ENCODE peak calls at places on chromosomes 4 and X, in nine cellular contexts. One of them, this sample, is unnamed.

GRCh38 chrX:134931550-134931949 is 59.2 kb upstream of the SMIM10 start:
- DNase-seq in OCI-LY7: peak; percentile 9
- DNase-seq in breast epithelium: no peak
- DNase-seq in coronary artery: no peak
- DNase-seq in PC-9: no peak
- DNase-seq in RWPE1: no peak
- DNase-seq in GM23248: no peak
- DNase-seq in pancreas: no peak
- DNase-seq in A673: no peak
- DNase-seq in this sample: no peak

GRCh38 chrX:139815771-139816170 is 107.8 kb upstream of the MCF2 start:
- DNase-seq in A673: no peak
- DNase-seq in coronary artery: no peak
- DNase-seq in OCI-LY7: no peak
- DNase-seq in GM23248: peak; percentile 5
- DNase-seq in pancreas: no peak
- DNase-seq in breast epithelium: no peak
- DNase-seq in RWPE1: no peak
- DNase-seq in PC-9: no peak
- DNase-seq in this sample: no peak

GRCh38 chrX:30005821-30006220 is 209.5 kb upstream of the MAGEB2 start:
- DNase-seq in OCI-LY7: no peak
- DNase-seq in RWPE1: no peak
- DNase-seq in PC-9: no peak
- DNase-seq in pancreas: no peak
- DNase-seq in A673: no peak
- DNase-seq in GM23248: no peak
- DNase-seq in coronary artery: no peak
- DNase-seq in breast epithelium: no peak
- DNase-seq in this sample: no peak

GRCh38 chrX:40154853-40155616 is 57.3 kb upstream of the BCOR start:
- DNase-seq in pancreas: peak; percentile 59
- DNase-seq in GM23248: peak; percentile 63
- DNase-seq in OCI-LY7: peak; percentile 29
- DNase-seq in A673: peak; percentile 51
- DNase-seq in coronary artery: no peak
- DNase-seq in PC-9: peak; percentile 71
- DNase-seq in RWPE1: no peak
- DNase-seq in breast epithelium: no peak
- DNase-seq in this sample: no peak

GRCh38 chrX:152861116-152861515 is 30.3 kb downstream of the NSDHL start:
- DNase-seq in A673: no peak
- DNase-seq in RWPE1: no peak
- DNase-seq in GM23248: no peak
- DNase-seq in coronary artery: no peak
- DNase-seq in PC-9: peak; percentile 90
- DNase-seq in OCI-LY7: no peak
- DNase-seq in pancreas: no peak
- DNase-seq in breast epithelium: no peak
- DNase-seq in this sample: no peak

GRCh38 chr4:169282429-169283113 is 11.8 kb upstream of the SH3RF1 start:
- DNase-seq in PC-9: peak; percentile 77
- DNase-seq in GM23248: peak; percentile 74
- DNase-seq in breast epithelium: no peak
- DNase-seq in pancreas: no peak
- DNase-seq in RWPE1: no peak
- DNase-seq in coronary artery: no peak
- DNase-seq in A673: no peak
- DNase-seq in OCI-LY7: no peak
- DNase-seq in this sample: peak; percentile 83

GRCh38 chrX:10212395-10212794 is 55.6 kb downstream of the CLCN4 start:
- DNase-seq in RWPE1: no peak
- DNase-seq in pancreas: no peak
- DNase-seq in coronary artery: no peak
- DNase-seq in PC-9: no peak
- DNase-seq in breast epithelium: no peak
- DNase-seq in GM23248: no peak
- DNase-seq in OCI-LY7: no peak
- DNase-seq in A673: no peak
- DNase-seq in this sample: no peak

GRCh38 chrX:21865436-21865835 is 9.6 kb downstream of the YY2 start:
- DNase-seq in GM23248: no peak
- DNase-seq in A673: no peak
- DNase-seq in OCI-LY7: no peak
- DNase-seq in pancreas: no peak
- DNase-seq in coronary artery: no peak
- DNase-seq in breast epithelium: no peak
- DNase-seq in RWPE1: no peak
- DNase-seq in PC-9: no peak
- DNase-seq in this sample: no peak

GRCh38 chrX:107712231-107713204 is 63.1 kb downstream of the TSC22D3 start:
- DNase-seq in pancreas: no peak
- DNase-seq in GM23248: peak; percentile 67
- DNase-seq in RWPE1: no peak
- DNase-seq in PC-9: no peak
- DNase-seq in coronary artery: peak; percentile 76
- DNase-seq in breast epithelium: no peak
- DNase-seq in OCI-LY7: no peak
- DNase-seq in A673: no peak
- DNase-seq in this sample: peak; percentile 47

GRCh38 chr4:154464654-154465053 is 26.9 kb downstream of the DCHS2 start:
- DNase-seq in coronary artery: no peak
- DNase-seq in PC-9: no peak
- DNase-seq in GM23248: peak; percentile 4
- DNase-seq in pancreas: no peak
- DNase-seq in breast epithelium: no peak
- DNase-seq in A673: no peak
- DNase-seq in OCI-LY7: no peak
- DNase-seq in RWPE1: no peak
- DNase-seq in this sample: peak; percentile 34

GRCh38 chr4:184762100-184762499 is 28.2 kb upstream of the CENPU start:
- DNase-seq in GM23248: no peak
- DNase-seq in pancreas: no peak
- DNase-seq in RWPE1: no peak
- DNase-seq in coronary artery: no peak
- DNase-seq in OCI-LY7: peak; percentile 12
- DNase-seq in PC-9: no peak
- DNase-seq in A673: no peak
- DNase-seq in breast epithelium: no peak
- DNase-seq in this sample: no peak

GRCh38 chr4:123616970-123617392 is 220.4 kb downstream of the SPRY1 start:
- DNase-seq in pancreas: peak; percentile 7
- DNase-seq in PC-9: no peak
- DNase-seq in A673: peak; percentile 92
- DNase-seq in RWPE1: no peak
- DNase-seq in GM23248: peak; percentile 61
- DNase-seq in breast epithelium: no peak
- DNase-seq in coronary artery: no peak
- DNase-seq in OCI-LY7: peak; percentile 46
- DNase-seq in this sample: no peak

GRCh38 chr4:4225915-4226605 is 669 bp downstream of the OTOP1 start:
- DNase-seq in coronary artery: no peak
- DNase-seq in OCI-LY7: no peak
- DNase-seq in PC-9: no peak
- DNase-seq in breast epithelium: no peak
- DNase-seq in GM23248: peak; percentile 38
- DNase-seq in RWPE1: no peak
- DNase-seq in pancreas: no peak
- DNase-seq in A673: no peak
- DNase-seq in this sample: no peak

GRCh38 chr4:183098080-183098722 is 856 bp upstream of the WWC2 start:
- DNase-seq in pancreas: peak; percentile 48
- DNase-seq in A673: no peak
- DNase-seq in coronary artery: peak; percentile 76
- DNase-seq in OCI-LY7: no peak
- DNase-seq in breast epithelium: peak; percentile 60
- DNase-seq in RWPE1: peak; percentile 48
- DNase-seq in GM23248: peak; percentile 84
- DNase-seq in PC-9: no peak
- DNase-seq in this sample: no peak

GRCh38 chr4:165301833-165302232 is 25.6 kb upstream of the MSMO1 start:
- DNase-seq in pancreas: no peak
- DNase-seq in breast epithelium: no peak
- DNase-seq in A673: no peak
- DNase-seq in PC-9: no peak
- DNase-seq in RWPE1: no peak
- DNase-seq in GM23248: peak; percentile 53
- DNase-seq in coronary artery: no peak
- DNase-seq in OCI-LY7: no peak
- DNase-seq in this sample: no peak
- H3K27ac ChIP-seq in pancreas: no peak overlapping the region
- H3K27ac ChIP-seq in breast epithelium: no peak overlapping the region
- H3K27ac ChIP-seq in A673: no peak overlapping the region
- H3K27ac ChIP-seq in PC-9: no peak overlapping the region
- H3K27ac ChIP-seq in RWPE1: no peak overlapping the region
- H3K27ac ChIP-seq in GM23248: no peak overlapping the region
- H3K27ac ChIP-seq in coronary artery: no peak overlapping the region
- H3K27ac ChIP-seq in OCI-LY7: no peak overlapping the region
- H3K27ac ChIP-seq in this sample: no peak overlapping the region

DNA sequence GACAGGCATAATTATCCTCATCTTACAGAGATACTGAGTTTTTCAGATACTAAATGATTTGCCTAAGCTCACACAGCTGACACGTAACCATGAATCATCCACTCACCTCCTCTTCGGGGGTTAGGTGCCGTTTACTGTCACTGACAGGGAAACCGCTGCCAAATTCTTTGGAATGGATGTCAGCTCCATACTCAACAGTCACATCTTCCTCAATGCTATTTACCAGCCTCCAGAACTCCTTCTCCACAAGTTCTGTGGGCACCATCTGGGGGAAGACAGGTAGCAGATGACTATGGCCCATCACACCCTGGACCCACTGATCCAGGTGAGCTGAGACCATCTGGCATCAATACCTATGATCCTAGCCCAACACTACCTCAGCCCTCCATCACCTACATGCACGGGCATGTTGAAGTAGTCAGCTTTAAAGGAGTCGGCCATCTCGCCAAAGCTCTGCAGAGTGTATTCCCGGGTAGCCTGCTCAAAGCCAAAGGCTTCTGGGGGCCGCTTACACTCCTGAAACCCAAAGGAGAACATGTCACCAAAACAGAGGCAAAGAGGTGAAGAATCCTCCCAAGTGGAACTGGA is 13.5 kb downstream of the KDM5C start:
- DNase-seq in breast epithelium: no peak
- DNase-seq in coronary artery: no peak
- DNase-seq in A673: no peak
- DNase-seq in RWPE1: peak; percentile 74
- DNase-seq in OCI-LY7: no peak
- DNase-seq in GM23248: peak; percentile 65
- DNase-seq in PC-9: no peak
- DNase-seq in pancreas: no peak
- DNase-seq in this sample: peak; percentile 91
- H3K27ac ChIP-seq in breast epithelium: no peak overlapping the region
- H3K27ac ChIP-seq in coronary artery: no peak overlapping the region
- H3K27ac ChIP-seq in A673: no peak overlapping the region
- H3K27ac ChIP-seq in RWPE1: peak overlapping the region; percentile 71
- H3K27ac ChIP-seq in OCI-LY7: no peak overlapping the region
- H3K27ac ChIP-seq in GM23248: no peak overlapping the region
- H3K27ac ChIP-seq in PC-9: no peak overlapping the region
- H3K27ac ChIP-seq in pancreas: no peak overlapping the region
- H3K27ac ChIP-seq in this sample: no peak overlapping the region

DNA sequence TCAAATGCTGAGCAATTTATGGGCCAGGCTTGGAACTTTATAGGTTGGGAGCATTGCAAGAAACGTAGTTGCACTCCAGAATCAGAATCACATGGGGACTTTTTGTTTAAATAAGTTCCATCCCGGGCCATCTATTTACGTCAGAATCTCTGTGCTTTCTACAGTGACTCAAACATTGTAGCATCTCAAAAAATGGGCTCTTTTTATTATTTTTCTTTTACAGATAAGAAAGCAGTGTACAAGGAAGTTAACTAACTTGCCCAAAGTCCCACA is 10.2 kb downstream of the CC2D2A start:
- DNase-seq in breast epithelium: no peak
- DNase-seq in OCI-LY7: no peak
- DNase-seq in RWPE1: no peak
- DNase-seq in PC-9: no peak
- DNase-seq in pancreas: no peak
- DNase-seq in coronary artery: no peak
- DNase-seq in A673: no peak
- DNase-seq in GM23248: peak; percentile 75
- DNase-seq in this sample: no peak
- H3K27ac ChIP-seq in breast epithelium: peak overlapping the region; percentile 94
- H3K27ac ChIP-seq in OCI-LY7: no peak overlapping the region
- H3K27ac ChIP-seq in RWPE1: peak overlapping the region; percentile 79
- H3K27ac ChIP-seq in PC-9: no peak overlapping the region
- H3K27ac ChIP-seq in pancreas: no peak overlapping the region
- H3K27ac ChIP-seq in coronary artery: peak overlapping the region; percentile 73
- H3K27ac ChIP-seq in A673: peak overlapping the region; percentile 69
- H3K27ac ChIP-seq in GM23248: peak overlapping the region; percentile 53
- H3K27ac ChIP-seq in this sample: peak overlapping the region; percentile 78

GRCh38 chr4:40211224-40212185 is 14.7 kb downstream of the RHOH start:
- DNase-seq in GM23248: no peak
- DNase-seq in RWPE1: no peak
- DNase-seq in PC-9: no peak
- DNase-seq in breast epithelium: no peak
- DNase-seq in A673: no peak
- DNase-seq in pancreas: no peak
- DNase-seq in OCI-LY7: no peak
- DNase-seq in coronary artery: no peak
- DNase-seq in this sample: no peak

GRCh38 chr4:40206421-40206820 is 9.6 kb downstream of the RHOH start:
- DNase-seq in pancreas: no peak
- DNase-seq in breast epithelium: no peak
- DNase-seq in coronary artery: no peak
- DNase-seq in PC-9: no peak
- DNase-seq in GM23248: no peak
- DNase-seq in RWPE1: no peak
- DNase-seq in OCI-LY7: no peak
- DNase-seq in A673: no peak
- DNase-seq in this sample: no peak

GRCh38 chr4:40212674-40213504 is 16.1 kb downstream of the RHOH start:
- DNase-seq in breast epithelium: no peak
- DNase-seq in PC-9: no peak
- DNase-seq in pancreas: no peak
- DNase-seq in coronary artery: no peak
- DNase-seq in GM23248: peak; percentile 58
- DNase-seq in A673: no peak
- DNase-seq in RWPE1: no peak
- DNase-seq in OCI-LY7: no peak
- DNase-seq in this sample: peak; percentile 23

GRCh38 chr4:40210776-40211175 is 13.9 kb downstream of the RHOH start:
- DNase-seq in A673: no peak
- DNase-seq in coronary artery: no peak
- DNase-seq in GM23248: no peak
- DNase-seq in breast epithelium: no peak
- DNase-seq in PC-9: no peak
- DNase-seq in OCI-LY7: no peak
- DNase-seq in RWPE1: peak; percentile 51
- DNase-seq in pancreas: no peak
- DNase-seq in this sample: peak; percentile 69

DNA sequence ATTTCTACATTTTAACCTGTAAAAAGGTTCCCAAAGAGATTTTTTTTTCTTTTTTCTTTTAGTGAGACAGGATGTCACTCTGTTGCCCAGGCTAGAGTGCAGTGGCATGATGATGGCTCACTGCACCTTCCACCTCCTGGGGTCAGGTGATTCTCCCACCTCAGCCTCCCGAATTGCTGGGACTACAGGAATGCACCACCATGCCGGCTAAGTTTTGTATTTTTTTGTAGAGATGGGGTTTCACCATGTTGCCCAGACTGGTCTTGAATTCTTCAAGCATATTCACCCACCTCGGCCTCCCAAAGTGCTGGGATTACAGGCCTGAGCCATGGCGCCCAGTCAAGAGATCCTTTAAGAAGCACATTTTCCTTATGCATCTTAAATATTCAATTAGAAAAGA is 12.6 kb downstream of the RHOH start:
- DNase-seq in coronary artery: no peak
- DNase-seq in breast epithelium: no peak
- DNase-seq in A673: no peak
- DNase-seq in GM23248: no peak
- DNase-seq in RWPE1: no peak
- DNase-seq in PC-9: no peak
- DNase-seq in pancreas: no peak
- DNase-seq in OCI-LY7: no peak
- DNase-seq in this sample: no peak
- H3K27ac ChIP-seq in coronary artery: no peak overlapping the region
- H3K27ac ChIP-seq in breast epithelium: no peak overlapping the region
- H3K27ac ChIP-seq in A673: no peak overlapping the region
- H3K27ac ChIP-seq in GM23248: no peak overlapping the region
- H3K27ac ChIP-seq in RWPE1: no peak overlapping the region
- H3K27ac ChIP-seq in PC-9: no peak overlapping the region
- H3K27ac ChIP-seq in pancreas: no peak overlapping the region
- H3K27ac ChIP-seq in OCI-LY7: peak overlapping the region; percentile 39
- H3K27ac ChIP-seq in this sample: no peak overlapping the region

This sample was measured in foreskin keratinocyte.